ENCODE peak calls at places on chromosomes 1 and 21, in six cellular contexts. L is Peyer's patch, S is lung, G is transverse colon, T is psoas muscle, H is lower lobe of right lung. Z is an unnamed sample.

GRCh38 chr21:42414928-42415769 is 11.4 kb downstream of the UBASH3A start:
- DNase-seq in L (peak; percentile 72), S (no peak), G (peak; percentile 55), T (no peak), H (no peak), Z (no peak)

GRCh38 chr21:46023126-46023985 is 41.8 kb downstream of the COL6A1 start:
- DNase-seq in L (no peak), S (no peak), G (no peak), T (no peak), H (no peak), Z (no peak)

GRCh38 chr1:37035828-37036666 is 1.7 kb upstream of the GRIK3 start:
- DNase-seq in L (peak; percentile 60), S (no peak), G (no peak), T (no peak), H (no peak), Z (no peak)

GRCh38 chr1:156898151-156898550 is 4.6 kb downstream of the PEAR1 start:
- DNase-seq in L (no peak), S (peak; percentile 44), G (no peak), T (peak; percentile 55), H (peak; percentile 63), Z (no peak)

GRCh38 chr1:53276902-53277281 is 38.6 kb upstream of the MAGOH start:
- DNase-seq in L (no peak), S (no peak), G (no peak), T (no peak), H (no peak), Z (no peak)

GRCh38 chr1:15620155-15620545 is 2.9 kb downstream of the DDI2 start:
- DNase-seq in L (no peak), S (no peak), G (no peak), T (no peak), H (no peak), Z (no peak)

GRCh38 chr1:53431725-53432306 is 27.4 kb upstream of the DMRTB1 start:
- DNase-seq in L (no peak), S (no peak), G (no peak), T (no peak), H (no peak), Z (no peak)

GRCh38 chr1:156145622-156146005 is 7.8 kb upstream of the SEMA4A start:
- DNase-seq in L (no peak), S (no peak), G (no peak), T (no peak), H (no peak), Z (no peak)

GRCh38 chr1:15430787-15431570 is 7.3 kb upstream of the CTRC start:
- DNase-seq in L (peak; percentile 62), S (peak; percentile 69), G (peak; percentile 83), T (peak; percentile 63), H (peak; percentile 77), Z (peak; percentile 87)

GRCh38 chr1:27372022-27372807 is 2.4 kb downstream of the FCN3 start:
- DNase-seq in L (no peak), S (no peak), G (no peak), T (no peak), H (no peak), Z (no peak)

GRCh38 chr1:76759950-76760349 is 107.3 kb upstream of the ST6GALNAC5 start:
- DNase-seq in L (no peak), S (peak; percentile 73), G (no peak), T (peak; percentile 13), H (peak; percentile 62), Z (no peak)

GRCh38 chr1:15155760-15156743 is 2.5 kb downstream of the TMEM51 start:
- DNase-seq in L (no peak), S (no peak), G (no peak), T (no peak), H (no peak), Z (peak; percentile 65)

GRCh38 chr1:201501812-201502510 is 5.0 kb downstream of the CSRP1 start:
- DNase-seq in L (no peak), S (no peak), G (no peak), T (no peak), H (no peak), Z (no peak)

GRCh38 chr1:223419561-223419960 is 26.3 kb downstream of the CCDC185 start:
- DNase-seq in L (no peak), S (no peak), G (no peak), T (no peak), H (no peak), Z (no peak)

GRCh38 chr1:81596341-81596740 is 204.4 kb upstream of the ADGRL2 start:
- DNase-seq in L (no peak), S (no peak), G (no peak), T (no peak), H (no peak), Z (no peak)

GRCh38 chr1:51964309-51964696 is 26.2 kb downstream of the RAB3B start:
- DNase-seq in L (no peak), S (no peak), G (no peak), T (no peak), H (no peak), Z (no peak)

GRCh38 chr1:37238376-37239224 is 204.3 kb upstream of the GRIK3 start:
- DNase-seq in L (no peak), S (no peak), G (no peak), T (no peak), H (no peak), Z (no peak)

GRCh38 chr1:150577557-150578277 is 1.7 kb downstream of the MCL1 start:
- DNase-seq in L (no peak), S (no peak), G (no peak), T (no peak), H (no peak), Z (no peak)

GRCh38 chr1:27049607-27050006 is 37.0 kb upstream of the TENT5B start:
- DNase-seq in L (no peak), S (no peak), G (no peak), T (no peak), H (no peak), Z (no peak)

GRCh38 chr1:154840557-154841176 is 29.4 kb downstream of the KCNN3 start:
- DNase-seq in L (no peak), S (no peak), G (no peak), T (no peak), H (no peak), Z (no peak)

GRCh38 chr1:238242156-238242555 is 351.4 kb upstream of the ZP4 start:
- DNase-seq in L (no peak), S (no peak), G (no peak), T (no peak), H (no peak), Z (no peak)

GRCh38 chr1:238241607-238242006 is 350.9 kb upstream of the ZP4 start:
- DNase-seq in L (no peak), S (no peak), G (no peak), T (no peak), H (no peak), Z (no peak)

GRCh38 chr1:238233966-238234365 is 343.2 kb upstream of the ZP4 start:
- DNase-seq in L (no peak), S (no peak), G (no peak), T (no peak), H (no peak), Z (no peak)

GRCh38 chr1:238239343-238239742 is 348.6 kb upstream of the ZP4 start:
- DNase-seq in L (no peak), S (no peak), G (no peak), T (no peak), H (no peak), Z (no peak)
- H3K9me3 ChIP-seq in L (no peaks in the 10 kb centered on the region), S (peaks cover 3% of the 10 kb centered on the region), G (no peaks in the 10 kb centered on the region), T (no peaks in the 10 kb centered on the region), H (no peaks in the 10 kb centered on the region), Z (no peaks in the 10 kb centered on the region)

DNA sequence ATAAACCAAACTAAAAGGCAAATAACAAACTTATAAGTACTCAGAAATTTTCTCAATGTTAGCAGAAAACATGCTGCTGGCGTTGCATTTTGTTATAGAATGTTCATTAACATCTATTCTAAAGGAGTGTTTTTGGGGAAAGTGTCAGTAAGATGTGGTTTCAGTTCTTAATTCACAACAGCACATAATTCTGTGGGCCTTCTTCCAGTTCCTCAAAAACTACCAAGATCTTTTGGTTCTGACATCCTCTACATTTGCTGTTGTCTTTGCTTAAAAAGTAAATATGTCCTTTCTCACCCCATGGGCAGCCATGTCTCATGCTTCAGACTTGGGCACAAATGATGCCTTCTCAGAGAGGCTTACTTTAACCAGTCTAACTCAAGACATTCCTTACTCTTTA is 152.5 kb downstream of the CDC7 start:
- DNase-seq in L (no peak), S (no peak), G (no peak), T (no peak), H (no peak), Z (no peak)
- H3K9me3 ChIP-seq in L (no peaks in the 10 kb centered on the region), S (no peaks in the 10 kb centered on the region), G (no peaks in the 10 kb centered on the region), T (no peaks in the 10 kb centered on the region), H (no peaks in the 10 kb centered on the region), Z (no peaks in the 10 kb centered on the region)

GRCh38 chr1:228240411-228241240 is 32.8 kb downstream of the OBSCN start:
- DNase-seq in L (no peak), S (no peak), G (no peak), T (no peak), H (no peak), Z (no peak)

GRCh38 chr1:228236744-228237143 is 28.9 kb downstream of the OBSCN start:
- DNase-seq in L (no peak), S (no peak), G (peak; percentile 64), T (no peak), H (no peak), Z (no peak)

GRCh38 chr1:228238461-228238860 is 30.6 kb downstream of the OBSCN start:
- DNase-seq in L (no peak), S (no peak), G (no peak), T (no peak), H (no peak), Z (no peak)

GRCh38 chr1:228241259-228241658 is 33.4 kb downstream of the OBSCN start:
- DNase-seq in L (no peak), S (no peak), G (no peak), T (peak; percentile 66), H (no peak), Z (no peak)

DNA sequence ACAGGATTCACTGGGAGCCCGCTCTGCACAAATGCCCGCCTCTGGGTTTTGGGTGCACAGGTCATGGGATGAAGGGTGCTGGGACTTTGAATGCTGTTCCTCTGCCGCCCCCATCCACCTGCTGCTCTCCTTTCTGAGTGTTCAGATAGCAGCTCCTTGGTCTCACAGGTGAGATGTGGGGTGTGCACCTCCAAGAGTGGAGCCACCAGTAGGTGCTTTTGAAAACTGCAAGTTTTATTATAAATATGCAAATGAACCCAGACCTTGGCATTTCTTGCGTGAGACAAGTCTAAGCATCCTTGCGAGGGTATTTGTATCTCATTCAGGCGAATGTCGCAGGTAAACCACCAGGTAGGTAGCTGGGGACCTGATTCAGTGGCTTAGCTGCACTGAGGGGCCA is 30.2 kb downstream of the OBSCN start:
- DNase-seq in L (no peak), S (no peak), G (no peak), T (no peak), H (no peak), Z (no peak)
- H3K9me3 ChIP-seq in L (no peaks in the 10 kb centered on the region), S (peaks cover 10% of the 10 kb centered on the region), G (peaks cover 10% of the 10 kb centered on the region), T (no peaks in the 10 kb centered on the region), H (peaks cover 18% of the 10 kb centered on the region), Z (no peaks in the 10 kb centered on the region)

DNA sequence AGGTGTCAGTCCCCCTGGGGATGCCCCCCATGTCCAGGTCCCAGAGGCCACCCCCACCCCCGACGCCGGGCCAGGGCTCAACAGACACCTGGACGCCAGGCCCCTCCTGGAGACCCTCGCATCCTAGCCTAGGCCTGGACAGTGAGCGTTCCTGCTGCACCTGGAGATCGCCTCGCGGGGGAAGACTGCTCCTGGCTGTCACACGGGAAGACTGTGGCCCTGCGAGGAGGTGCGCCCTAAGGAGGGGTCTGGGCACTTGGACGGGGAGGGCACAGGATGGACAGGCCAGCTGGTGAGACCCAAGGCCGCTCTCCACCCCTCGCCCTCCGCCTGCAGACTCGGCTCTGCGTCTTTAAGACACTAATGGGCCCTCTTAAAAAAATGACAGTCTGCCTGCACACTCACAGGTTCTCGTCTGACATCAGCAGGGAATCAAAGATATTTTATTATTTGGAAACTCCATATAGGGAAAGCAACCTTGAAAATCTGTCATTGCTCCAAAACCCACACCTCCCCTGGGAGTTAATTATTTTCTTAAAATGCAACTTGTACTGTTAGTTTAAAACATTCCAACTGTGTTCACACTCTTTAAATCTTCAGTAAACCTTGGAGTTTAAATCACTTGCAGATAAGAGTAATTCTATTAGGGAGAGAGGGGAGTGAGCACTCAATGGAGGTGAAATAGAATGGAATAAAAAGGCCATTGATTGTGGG is 45.6 kb upstream of the ACTRT2 start:
- DNase-seq in L (no peak), S (no peak), G (no peak), T (no peak), H (no peak), Z (peak; percentile 18)
- H3K9me3 ChIP-seq in L (no peaks in the 10 kb centered on the region), S (no peaks in the 10 kb centered on the region), G (no peaks in the 10 kb centered on the region), T (no peaks in the 10 kb centered on the region), H (no peaks in the 10 kb centered on the region), Z (no peaks in the 10 kb centered on the region)

Z was measured in pancreas.